ENCODE peak calls at places on chromosomes 11 and 22, in seven cellular contexts. B, E, W, J, S, T and X are unnamed samples.

GRCh38 chr22:17981497-17981896 is 42.9 kb downstream of the MICAL3 start:
- DNase-seq in B (no peak), E (no peak), W (no peak), J (no peak), S (no peak), T (no peak), X (no peak)

GRCh38 chr11:19557720-19558140 is 154.9 kb upstream of the NAV2 start:
- DNase-seq in B (peak), E (peak), W (peak), J (peak), S (peak), T (peak), X (no peak)

GRCh38 chr11:66068923-66069714 is 953 bp upstream of the PACS1 start:
- DNase-seq in B (peak), E (no peak), W (peak), J (peak), S (peak), T (peak), X (peak)

GRCh38 chr22:30044369-30044768 is 35.9 kb upstream of the HORMAD2 start:
- DNase-seq in B (no peak), E (no peak), W (peak), J (no peak), S (peak), T (no peak), X (peak)

GRCh38 chr11:95078526-95078925 is 11.1 kb upstream of the ENDOD1 start:
- DNase-seq in B (no peak), E (no peak), W (no peak), J (no peak), S (no peak), T (no peak), X (no peak)

GRCh38 chr11:20397281-20397680 is 9.8 kb downstream of the PRMT3 start:
- DNase-seq in B (peak), E (peak), W (peak), J (no peak), S (peak), T (peak), X (peak)

GRCh38 chr11:57547854-57548377 is 10.5 kb downstream of the SMTNL1 start:
- DNase-seq in B (no peak), E (no peak), W (no peak), J (no peak), S (no peak), T (no peak), X (no peak)

GRCh38 chr11:122758974-122759373 is 79.3 kb upstream of the CRTAM start:
- DNase-seq in B (no peak), E (no peak), W (no peak), J (no peak), S (peak), T (no peak), X (no peak)

GRCh38 chr22:50271519-50271970 is 1.4 kb upstream of the MAPK11 start:
- DNase-seq in B (peak), E (peak), W (no peak), J (no peak), S (peak), T (no peak), X (no peak)

DNA sequence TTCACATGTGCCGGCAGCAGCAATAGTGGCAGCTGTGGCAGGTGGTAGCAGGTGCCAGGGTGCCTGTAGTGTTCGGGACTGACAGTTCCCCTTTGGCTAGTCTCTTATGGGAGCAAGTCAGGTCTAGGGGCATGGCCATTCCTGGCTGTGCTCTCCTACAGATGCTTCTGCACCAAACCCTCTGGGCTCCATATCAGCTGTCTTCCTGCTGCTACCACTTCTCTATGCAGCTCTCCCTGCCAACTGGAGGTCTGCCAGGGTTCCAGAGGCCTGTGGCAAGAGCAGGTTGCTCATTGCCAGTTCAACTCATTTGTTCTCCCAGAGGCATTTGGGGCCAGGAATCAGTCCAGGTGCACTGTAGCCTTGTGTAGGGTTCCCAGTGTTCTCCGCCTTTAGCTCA is 473.7 kb downstream of the JRKL start:
- DNase-seq in B (no peak), E (no peak), W (no peak), J (no peak), S (no peak), T (no peak), X (no peak)
- TF ChIP-seq CTCF in B (no peak), E (no peak), W (no peak), J (no peak), S (no peak), T (no peak), X (no peak)

DNA sequence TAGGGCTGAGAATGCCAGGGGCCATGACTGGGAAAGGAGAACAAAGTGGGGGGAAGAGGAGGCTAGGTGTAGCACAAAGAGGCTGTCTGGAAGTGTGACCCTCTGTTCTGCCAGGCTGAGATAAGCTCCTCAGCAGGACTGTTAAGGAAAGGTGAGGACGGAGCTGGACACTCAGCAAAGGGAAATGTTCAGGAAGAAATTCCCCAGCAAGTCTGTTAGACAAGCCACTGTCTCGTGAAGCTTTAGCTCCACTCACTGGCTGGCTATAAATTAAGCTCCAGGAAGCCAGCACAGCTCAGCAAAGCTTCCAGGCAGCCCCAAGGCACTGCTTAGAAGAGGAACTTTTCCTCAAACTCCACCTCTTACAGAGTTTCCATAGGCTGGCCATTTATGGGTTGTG is 181.2 kb upstream of the API5 start:
- DNase-seq in B (peak), E (peak), W (no peak), J (no peak), S (no peak), T (peak), X (no peak)
- TF ChIP-seq CTCF in B (peak), E (no peak), W (no peak), J (no peak), S (no peak), T (peak), X (no peak)

GRCh38 chr11:16989554-16989953 is 24.7 kb downstream of the PLEKHA7 start:
- DNase-seq in B (no peak), E (no peak), W (no peak), J (no peak), S (no peak), T (no peak), X (no peak)
- TF ChIP-seq CTCF in B (no peak), E (no peak), W (no peak), J (no peak), S (no peak), T (no peak), X (no peak)

GRCh38 chr22:37959231-37959825 is 5.8 kb downstream of the POLR2F start:
- DNase-seq in B (no peak), E (no peak), W (no peak), J (no peak), S (no peak), T (no peak), X (no peak)

GRCh38 chr22:37951305-37951704 is 2.1 kb downstream of the C22orf23 start:
- DNase-seq in B (peak), E (no peak), W (no peak), J (no peak), S (peak), T (no peak), X (no peak)

GRCh38 chr22:37953062-37953436 is 352 bp downstream of the C22orf23 start:
- DNase-seq in B (no peak), E (no peak), W (peak), J (peak), S (no peak), T (no peak), X (no peak)

GRCh38 chr22:37957232-37957631 is 3.7 kb downstream of the POLR2F start:
- DNase-seq in B (no peak), E (no peak), W (no peak), J (no peak), S (no peak), T (no peak), X (no peak)

DNA sequence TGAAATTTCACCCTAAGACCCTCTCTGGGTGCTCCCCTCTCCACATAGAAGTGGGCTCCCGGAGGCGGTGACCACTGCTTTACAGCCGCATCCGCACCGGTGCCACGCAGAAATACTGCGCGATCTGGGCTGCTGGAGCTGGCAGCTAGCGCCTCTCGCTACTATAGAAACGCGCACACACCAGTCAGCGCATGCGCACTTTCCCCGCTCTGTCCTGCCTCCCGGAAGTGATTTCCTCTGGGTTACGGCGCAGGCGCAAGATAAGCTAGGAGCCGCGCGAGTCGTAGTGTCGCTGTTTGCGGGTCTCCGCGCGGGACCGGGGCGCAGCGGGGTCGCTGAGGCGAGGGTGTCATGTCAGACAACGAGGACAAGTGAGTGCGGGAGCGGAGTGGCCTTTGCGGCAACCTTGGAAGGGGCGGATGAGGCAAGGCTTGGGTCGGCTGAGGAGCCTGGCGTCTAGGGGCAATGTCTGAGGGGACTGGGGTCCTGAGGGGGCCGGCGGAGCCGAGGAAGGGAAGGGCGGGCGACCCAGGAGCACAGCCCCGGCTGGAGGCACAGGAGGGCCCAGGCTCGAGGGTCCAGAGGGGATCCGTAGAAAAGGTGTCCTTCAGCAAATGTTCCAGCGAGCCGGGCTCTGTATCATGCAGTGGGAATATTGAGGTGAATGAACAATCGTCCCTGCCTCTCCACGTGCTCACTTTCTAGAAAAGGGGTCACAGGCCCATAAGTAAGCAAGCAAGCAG is at the start of the genes C22orf23 and POLR2F:
- DNase-seq in B (peak), E (peak), W (peak), J (peak), S (peak), T (peak), X (peak)
- TF ChIP-seq CTCF in B (no peak), E (no peak), W (no peak), J (no peak), S (no peak), T (peak), X (no peak)

GRCh38 chr11:60844045-60844869 is 2.3 kb downstream of the CCDC86 start:
- DNase-seq in B (no peak), E (no peak), W (no peak), J (no peak), S (no peak), T (no peak), X (no peak)

GRCh38 chr11:60840711-60841430 is 1.0 kb upstream of the CCDC86 start:
- DNase-seq in B (no peak), E (no peak), W (peak), J (peak), S (no peak), T (no peak), X (peak)

GRCh38 chr11:60844870-60845221 is 2.9 kb downstream of the CCDC86 start:
- DNase-seq in B (no peak), E (no peak), W (no peak), J (no peak), S (no peak), T (no peak), X (no peak)

GRCh38 chr11:60842688-60843605 is 1.0 kb downstream of the CCDC86 start:
- DNase-seq in B (no peak), E (no peak), W (no peak), J (no peak), S (no peak), T (no peak), X (no peak)

DNA sequence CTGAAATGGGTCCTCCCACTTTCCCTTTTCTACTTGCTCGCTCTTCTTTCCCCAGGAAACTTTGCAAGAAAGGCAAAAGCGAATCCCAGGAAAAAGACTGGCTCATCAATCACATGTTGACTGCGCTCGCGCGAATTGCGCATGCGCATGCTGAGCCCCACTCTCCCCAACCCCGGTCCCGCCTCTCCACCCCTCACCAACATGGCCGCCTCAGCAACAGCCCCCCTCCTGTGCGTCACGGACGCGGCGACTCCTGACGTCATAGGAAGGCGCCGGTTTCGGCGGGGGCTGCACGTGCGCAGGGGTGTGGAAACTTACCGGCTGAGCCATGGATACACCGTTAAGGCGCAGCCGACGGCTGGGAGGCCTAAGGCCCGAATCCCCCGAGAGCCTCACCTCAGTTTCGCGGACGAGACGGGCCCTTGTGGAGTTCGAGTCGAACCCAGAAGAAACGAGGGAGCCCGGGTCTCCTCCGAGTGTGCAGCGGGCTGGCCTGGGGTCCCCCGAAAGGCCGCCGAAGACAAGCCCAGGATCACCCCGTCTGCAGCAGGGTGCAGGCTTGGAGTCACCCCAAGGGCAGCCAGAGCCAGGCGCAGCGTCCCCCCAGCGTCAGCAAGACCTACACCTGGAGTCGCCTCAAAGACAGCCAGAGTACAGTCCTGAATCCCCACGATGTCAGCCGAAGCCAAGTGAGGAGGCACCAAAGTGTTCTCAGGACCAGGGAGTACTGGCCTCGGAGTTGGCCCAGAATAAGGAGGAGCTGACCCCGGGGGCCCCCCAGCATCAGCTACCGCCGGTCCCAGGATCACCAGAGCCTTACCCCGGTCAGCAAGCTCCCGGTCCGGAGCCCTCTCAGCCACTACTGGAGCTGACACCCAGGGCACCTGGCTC is at the start of gene CCDC86:
- DNase-seq in B (peak), E (peak), W (peak), J (peak), S (peak), T (peak), X (peak)
- TF ChIP-seq CTCF in B (no peak), E (no peak), W (no peak), J (no peak), S (no peak), T (no peak), X (no peak)

DNA sequence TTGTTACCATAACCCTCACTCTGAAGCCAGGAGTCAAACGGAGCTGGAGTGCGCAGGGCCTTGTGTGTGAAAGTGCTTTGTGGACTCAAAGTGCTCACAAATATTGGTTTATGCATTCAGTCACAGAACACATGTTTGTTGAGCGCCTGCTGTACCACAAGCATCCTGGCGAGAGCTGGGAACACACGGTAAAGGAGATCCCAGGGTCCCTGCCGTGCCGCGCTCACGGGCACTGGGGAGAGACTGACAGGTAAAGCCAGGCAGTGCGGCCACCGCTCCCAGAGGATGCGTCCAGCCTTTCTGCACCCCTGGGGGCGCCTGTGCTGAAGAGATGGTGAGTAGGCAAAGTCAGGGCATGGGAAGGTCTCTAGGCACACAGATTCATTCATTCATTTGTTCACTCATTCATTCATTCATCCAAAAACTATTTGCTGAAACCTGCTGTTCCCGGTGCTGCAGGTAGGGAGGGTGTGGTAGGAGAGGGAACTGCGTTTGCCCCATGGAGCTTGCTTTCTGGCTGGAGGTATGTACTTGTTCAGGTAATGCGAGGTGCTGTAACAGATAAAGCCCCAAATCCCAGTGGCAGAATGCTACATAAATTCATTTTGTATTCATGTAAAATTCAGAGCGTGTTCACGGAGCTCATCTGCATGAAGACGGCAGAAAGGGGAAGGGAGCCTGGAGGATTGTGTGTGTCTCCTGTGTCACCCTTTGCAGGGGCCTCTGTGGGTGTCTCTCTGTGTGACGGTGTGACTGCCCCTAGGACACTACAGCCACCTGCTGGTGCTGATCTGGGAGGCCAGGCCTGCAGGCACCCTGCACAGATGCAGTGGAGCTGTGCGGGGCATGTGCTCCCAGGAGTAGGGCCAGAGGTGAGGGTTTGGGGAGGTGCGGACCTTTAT is 167.0 kb upstream of the B3GAT1 start:
- DNase-seq in B (peak), E (no peak), W (no peak), J (no peak), S (no peak), T (no peak), X (no peak)
- TF ChIP-seq CTCF in B (peak), E (no peak), W (no peak), J (no peak), S (no peak), T (peak), X (no peak)

GRCh38 chr11:17859552-17859951 is 125.0 kb downstream of the KCNC1 start:
- DNase-seq in B (no peak), E (no peak), W (no peak), J (no peak), S (no peak), T (no peak), X (no peak)

GRCh38 chr11:17861036-17861755 is 126.6 kb downstream of the KCNC1 start:
- DNase-seq in B (no peak), E (no peak), W (no peak), J (no peak), S (no peak), T (no peak), X (no peak)

GRCh38 chr11:17867346-17867745 is 132.8 kb downstream of the KCNC1 start:
- DNase-seq in B (no peak), E (no peak), W (no peak), J (no peak), S (no peak), T (no peak), X (no peak)

GRCh38 chr11:17865765-17866428 is 131.3 kb downstream of the KCNC1 start:
- DNase-seq in B (no peak), E (no peak), W (no peak), J (no peak), S (peak), T (no peak), X (no peak)

GRCh38 chr11:17864478-17864941 is 129.9 kb downstream of the KCNC1 start:
- DNase-seq in B (peak), E (peak), W (no peak), J (no peak), S (peak), T (no peak), X (no peak)
- TF ChIP-seq CTCF in B (peak), E (peak), W (peak), J (peak), S (peak), T (no peak), X (peak)

DNA sequence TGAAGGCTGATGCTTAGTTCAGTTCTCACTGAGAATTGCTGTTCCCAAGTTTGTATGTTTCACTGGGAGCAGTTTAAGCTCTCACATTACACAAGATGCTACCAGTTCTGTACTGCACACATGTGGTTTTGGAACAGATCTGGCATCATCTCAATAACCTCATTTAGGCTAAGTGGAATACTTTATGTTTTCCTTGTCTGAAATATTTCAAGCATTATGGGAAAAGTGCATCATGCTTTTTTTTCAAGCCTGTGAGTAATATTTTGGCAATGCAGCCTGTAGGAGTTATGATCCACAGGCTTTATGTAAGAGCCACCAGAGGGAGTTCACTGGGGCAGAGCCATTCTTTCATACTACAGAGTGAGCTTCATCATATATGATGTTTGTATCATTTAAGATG is 141.5 kb downstream of the OR4C45 start:
- DNase-seq in B (no peak), E (no peak), W (no peak), J (no peak), S (peak), T (no peak), X (no peak)
- TF ChIP-seq CTCF in B (no peak), E (no peak), W (no peak), J (no peak), S (peak), T (no peak), X (no peak)